ENCODE peak calls at places on chromosomes 4 and X, in ten cellular contexts. One of them, this sample, is unnamed.

GRCh38 chr4:30616943-30617646 is 103.1 kb upstream of the PCDH7 start:
- DNase-seq in heart left ventricle: no peak
- DNase-seq in endothelial cell of umbilical vein: no peak
- DNase-seq in HCT116: no peak
- DNase-seq in tibial nerve: no peak
- DNase-seq in uterus: no peak
- DNase-seq in body of pancreas: no peak
- DNase-seq in breast epithelium: no peak
- DNase-seq in NB4: no peak
- DNase-seq in transverse colon: no peak
- DNase-seq in this sample: no peak

GRCh38 chrX:21933077-21933476 is 7.4 kb upstream of the SMS start:
- DNase-seq in endothelial cell of umbilical vein: no peak
- DNase-seq in transverse colon: no peak
- DNase-seq in NB4: no peak
- DNase-seq in heart left ventricle: no peak
- DNase-seq in tibial nerve: no peak
- DNase-seq in uterus: no peak
- DNase-seq in body of pancreas: no peak
- DNase-seq in breast epithelium: no peak
- DNase-seq in HCT116: no peak
- DNase-seq in this sample: no peak

GRCh38 chr4:140156529-140157171 is 2.7 kb upstream of the MAML3 start:
- DNase-seq in uterus: no peak
- DNase-seq in endothelial cell of umbilical vein: no peak
- DNase-seq in breast epithelium: no peak
- DNase-seq in tibial nerve: no peak
- DNase-seq in NB4: peak
- DNase-seq in HCT116: no peak
- DNase-seq in transverse colon: no peak
- DNase-seq in body of pancreas: no peak
- DNase-seq in heart left ventricle: no peak
- DNase-seq in this sample: no peak

GRCh38 chrX:24398766-24399165 is 38.3 kb downstream of the SUPT20HL1 start:
- DNase-seq in body of pancreas: no peak
- DNase-seq in transverse colon: no peak
- DNase-seq in uterus: no peak
- DNase-seq in HCT116: no peak
- DNase-seq in tibial nerve: no peak
- DNase-seq in NB4: no peak
- DNase-seq in breast epithelium: no peak
- DNase-seq in endothelial cell of umbilical vein: no peak
- DNase-seq in heart left ventricle: no peak
- DNase-seq in this sample: no peak

GRCh38 chr4:81648576-81649272 is 177.0 kb upstream of the RASGEF1B start:
- DNase-seq in uterus: no peak
- DNase-seq in transverse colon: peak
- DNase-seq in heart left ventricle: no peak
- DNase-seq in tibial nerve: no peak
- DNase-seq in endothelial cell of umbilical vein: no peak
- DNase-seq in breast epithelium: no peak
- DNase-seq in body of pancreas: no peak
- DNase-seq in HCT116: no peak
- DNase-seq in NB4: no peak
- DNase-seq in this sample: no peak

GRCh38 chrX:118528089-118528753 is 32.6 kb downstream of the DOCK11 start:
- DNase-seq in transverse colon: peak
- DNase-seq in body of pancreas: no peak
- DNase-seq in endothelial cell of umbilical vein: no peak
- DNase-seq in tibial nerve: no peak
- DNase-seq in uterus: no peak
- DNase-seq in HCT116: no peak
- DNase-seq in heart left ventricle: no peak
- DNase-seq in breast epithelium: no peak
- DNase-seq in NB4: peak
- DNase-seq in this sample: no peak

GRCh38 chr4:147924604-147925412 is 192.9 kb downstream of the ARHGAP10 start:
- DNase-seq in HCT116: no peak
- DNase-seq in breast epithelium: no peak
- DNase-seq in uterus: no peak
- DNase-seq in endothelial cell of umbilical vein: peak
- DNase-seq in body of pancreas: peak
- DNase-seq in transverse colon: peak
- DNase-seq in NB4: peak
- DNase-seq in heart left ventricle: no peak
- DNase-seq in tibial nerve: no peak
- DNase-seq in this sample: no peak

GRCh38 chr4:172357006-172357405 is 543.8 kb downstream of the GALNTL6 start:
- DNase-seq in transverse colon: no peak
- DNase-seq in tibial nerve: no peak
- DNase-seq in breast epithelium: no peak
- DNase-seq in uterus: no peak
- DNase-seq in endothelial cell of umbilical vein: no peak
- DNase-seq in NB4: no peak
- DNase-seq in heart left ventricle: no peak
- DNase-seq in HCT116: no peak
- DNase-seq in body of pancreas: no peak
- DNase-seq in this sample: no peak

GRCh38 chr4:168560184-168560834 is 63.5 kb downstream of the PALLD start:
- DNase-seq in NB4: no peak
- DNase-seq in endothelial cell of umbilical vein: peak
- DNase-seq in uterus: no peak
- DNase-seq in HCT116: no peak
- DNase-seq in body of pancreas: peak
- DNase-seq in tibial nerve: no peak
- DNase-seq in breast epithelium: peak
- DNase-seq in heart left ventricle: no peak
- DNase-seq in transverse colon: no peak
- DNase-seq in this sample: no peak

GRCh38 chrX:120380699-120381098 is 18.8 kb downstream of the ATP1B4 start:
- DNase-seq in body of pancreas: peak
- DNase-seq in uterus: no peak
- DNase-seq in transverse colon: no peak
- DNase-seq in breast epithelium: no peak
- DNase-seq in NB4: peak
- DNase-seq in heart left ventricle: no peak
- DNase-seq in endothelial cell of umbilical vein: peak
- DNase-seq in HCT116: peak
- DNase-seq in tibial nerve: no peak
- DNase-seq in this sample: no peak

GRCh38 chrX:21847342-21847741 is 7.9 kb downstream of the MBTPS2 start:
- DNase-seq in body of pancreas: no peak
- DNase-seq in transverse colon: no peak
- DNase-seq in endothelial cell of umbilical vein: no peak
- DNase-seq in uterus: no peak
- DNase-seq in HCT116: no peak
- DNase-seq in NB4: no peak
- DNase-seq in tibial nerve: no peak
- DNase-seq in heart left ventricle: no peak
- DNase-seq in breast epithelium: no peak
- DNase-seq in this sample: no peak

GRCh38 chr4:38275331-38275821 is 315.2 kb downstream of the PTTG2 start:
- DNase-seq in endothelial cell of umbilical vein: no peak
- DNase-seq in uterus: no peak
- DNase-seq in heart left ventricle: no peak
- DNase-seq in breast epithelium: no peak
- DNase-seq in HCT116: peak
- DNase-seq in tibial nerve: no peak
- DNase-seq in body of pancreas: no peak
- DNase-seq in NB4: peak
- DNase-seq in transverse colon: no peak
- DNase-seq in this sample: no peak
- TF ChIP-seq POLR2A in endothelial cell of umbilical vein: no peak
- TF ChIP-seq POLR2A in uterus: no peak
- TF ChIP-seq POLR2A in heart left ventricle: no peak
- TF ChIP-seq POLR2A in breast epithelium: no peak
- TF ChIP-seq POLR2A in HCT116: no peak
- TF ChIP-seq POLR2A in tibial nerve: no peak
- TF ChIP-seq POLR2A in body of pancreas: no peak
- TF ChIP-seq POLR2A in NB4: no peak
- TF ChIP-seq POLR2A in transverse colon: no peak
- TF ChIP-seq POLR2A in this sample: no peak

GRCh38 chr4:184280591-184281071 is 63.0 kb upstream of the ENPP6 start:
- DNase-seq in endothelial cell of umbilical vein: no peak
- DNase-seq in uterus: no peak
- DNase-seq in heart left ventricle: no peak
- DNase-seq in transverse colon: peak
- DNase-seq in body of pancreas: no peak
- DNase-seq in breast epithelium: no peak
- DNase-seq in NB4: no peak
- DNase-seq in HCT116: no peak
- DNase-seq in tibial nerve: no peak
- DNase-seq in this sample: no peak
- TF ChIP-seq POLR2A in endothelial cell of umbilical vein: no peak
- TF ChIP-seq POLR2A in uterus: no peak
- TF ChIP-seq POLR2A in heart left ventricle: no peak
- TF ChIP-seq POLR2A in transverse colon: no peak
- TF ChIP-seq POLR2A in body of pancreas: no peak
- TF ChIP-seq POLR2A in breast epithelium: no peak
- TF ChIP-seq POLR2A in NB4: no peak
- TF ChIP-seq POLR2A in HCT116: no peak
- TF ChIP-seq POLR2A in tibial nerve: no peak
- TF ChIP-seq POLR2A in this sample: no peak

GRCh38 chr4:120082286-120082685 is 15.6 kb upstream of the MAD2L1 start:
- DNase-seq in tibial nerve: no peak
- DNase-seq in uterus: no peak
- DNase-seq in body of pancreas: no peak
- DNase-seq in heart left ventricle: no peak
- DNase-seq in HCT116: no peak
- DNase-seq in breast epithelium: no peak
- DNase-seq in NB4: no peak
- DNase-seq in transverse colon: no peak
- DNase-seq in endothelial cell of umbilical vein: no peak
- DNase-seq in this sample: no peak

GRCh38 chr4:120085705-120086104 is 19.1 kb upstream of the MAD2L1 start:
- DNase-seq in breast epithelium: no peak
- DNase-seq in heart left ventricle: no peak
- DNase-seq in endothelial cell of umbilical vein: no peak
- DNase-seq in body of pancreas: no peak
- DNase-seq in NB4: no peak
- DNase-seq in HCT116: no peak
- DNase-seq in transverse colon: no peak
- DNase-seq in uterus: no peak
- DNase-seq in tibial nerve: no peak
- DNase-seq in this sample: no peak

GRCh38 chr4:120080533-120080932 is 13.9 kb upstream of the MAD2L1 start:
- DNase-seq in body of pancreas: no peak
- DNase-seq in NB4: no peak
- DNase-seq in uterus: no peak
- DNase-seq in tibial nerve: no peak
- DNase-seq in heart left ventricle: no peak
- DNase-seq in endothelial cell of umbilical vein: peak
- DNase-seq in HCT116: no peak
- DNase-seq in transverse colon: no peak
- DNase-seq in breast epithelium: no peak
- DNase-seq in this sample: no peak

GRCh38 chr4:120083152-120083551 is 16.5 kb upstream of the MAD2L1 start:
- DNase-seq in NB4: no peak
- DNase-seq in uterus: no peak
- DNase-seq in HCT116: no peak
- DNase-seq in endothelial cell of umbilical vein: no peak
- DNase-seq in heart left ventricle: no peak
- DNase-seq in breast epithelium: no peak
- DNase-seq in transverse colon: no peak
- DNase-seq in body of pancreas: no peak
- DNase-seq in tibial nerve: no peak
- DNase-seq in this sample: no peak

GRCh38 chr4:120084327-120084726 is 17.7 kb upstream of the MAD2L1 start:
- DNase-seq in body of pancreas: no peak
- DNase-seq in endothelial cell of umbilical vein: no peak
- DNase-seq in HCT116: no peak
- DNase-seq in breast epithelium: no peak
- DNase-seq in uterus: no peak
- DNase-seq in transverse colon: no peak
- DNase-seq in NB4: no peak
- DNase-seq in heart left ventricle: no peak
- DNase-seq in tibial nerve: no peak
- DNase-seq in this sample: no peak
- TF ChIP-seq POLR2A in body of pancreas: no peak
- TF ChIP-seq POLR2A in endothelial cell of umbilical vein: no peak
- TF ChIP-seq POLR2A in HCT116: no peak
- TF ChIP-seq POLR2A in breast epithelium: no peak
- TF ChIP-seq POLR2A in uterus: no peak
- TF ChIP-seq POLR2A in transverse colon: no peak
- TF ChIP-seq POLR2A in NB4: no peak
- TF ChIP-seq POLR2A in heart left ventricle: no peak
- TF ChIP-seq POLR2A in tibial nerve: no peak
- TF ChIP-seq POLR2A in this sample: no peak

GRCh38 chr4:108649863-108650211 is 562 bp upstream of the OSTC start:
- DNase-seq in transverse colon: no peak
- DNase-seq in endothelial cell of umbilical vein: no peak
- DNase-seq in body of pancreas: no peak
- DNase-seq in uterus: no peak
- DNase-seq in heart left ventricle: no peak
- DNase-seq in HCT116: no peak
- DNase-seq in breast epithelium: no peak
- DNase-seq in NB4: no peak
- DNase-seq in tibial nerve: no peak
- DNase-seq in this sample: no peak

GRCh38 chr4:108650212-108651067 is at the start of gene OSTC:
- DNase-seq in tibial nerve: peak
- DNase-seq in heart left ventricle: peak
- DNase-seq in uterus: peak
- DNase-seq in NB4: peak
- DNase-seq in HCT116: peak
- DNase-seq in body of pancreas: peak
- DNase-seq in transverse colon: peak
- DNase-seq in breast epithelium: peak
- DNase-seq in endothelial cell of umbilical vein: peak
- DNase-seq in this sample: peak

GRCh38 chr4:108646706-108647105 is 3.7 kb upstream of the OSTC start:
- DNase-seq in body of pancreas: no peak
- DNase-seq in endothelial cell of umbilical vein: no peak
- DNase-seq in breast epithelium: no peak
- DNase-seq in NB4: no peak
- DNase-seq in HCT116: no peak
- DNase-seq in tibial nerve: no peak
- DNase-seq in transverse colon: no peak
- DNase-seq in heart left ventricle: no peak
- DNase-seq in uterus: no peak
- DNase-seq in this sample: no peak

DNA sequence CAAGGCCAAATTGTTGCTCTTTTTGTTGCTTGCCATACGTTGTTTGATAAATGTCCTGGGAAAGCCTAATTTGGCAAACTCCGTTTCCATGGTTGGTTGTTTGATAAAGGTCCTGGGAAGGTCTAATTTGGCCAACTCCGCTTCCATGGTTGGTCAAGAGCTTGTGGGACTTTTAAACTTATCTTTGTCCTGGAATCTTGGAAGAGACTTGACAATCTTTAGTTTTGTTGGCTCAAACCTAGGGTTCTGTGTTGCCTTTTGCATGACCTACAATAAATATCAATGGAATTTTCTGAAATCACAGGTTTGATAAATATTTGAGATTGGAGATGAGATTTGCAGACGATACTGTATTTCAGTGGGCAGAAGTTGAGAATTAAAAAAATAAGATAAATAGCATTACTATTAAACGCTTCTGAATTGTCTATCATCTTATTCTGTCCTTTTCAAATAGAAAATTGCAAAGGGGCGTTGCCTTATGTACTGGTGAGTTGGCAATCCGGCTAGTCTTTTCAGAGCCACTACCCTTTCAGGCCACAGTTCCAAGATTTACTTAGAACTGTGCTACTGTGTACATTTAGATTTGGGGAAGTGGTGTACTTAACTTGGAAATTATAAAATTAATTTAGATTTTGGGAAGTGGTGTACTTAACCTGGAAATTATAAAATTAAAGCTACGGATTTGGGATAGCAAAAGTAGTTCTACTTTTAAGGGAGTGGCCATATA is 832 bp downstream of the OSTC start:
- DNase-seq in body of pancreas: peak
- DNase-seq in transverse colon: no peak
- DNase-seq in HCT116: no peak
- DNase-seq in NB4: peak
- DNase-seq in uterus: no peak
- DNase-seq in breast epithelium: no peak
- DNase-seq in tibial nerve: no peak
- DNase-seq in heart left ventricle: no peak
- DNase-seq in endothelial cell of umbilical vein: peak
- DNase-seq in this sample: no peak
- TF ChIP-seq POLR2A in body of pancreas: no peak
- TF ChIP-seq POLR2A in transverse colon: no peak
- TF ChIP-seq POLR2A in HCT116: no peak
- TF ChIP-seq POLR2A in NB4: no peak
- TF ChIP-seq POLR2A in uterus: no peak
- TF ChIP-seq POLR2A in breast epithelium: no peak
- TF ChIP-seq POLR2A in tibial nerve: no peak
- TF ChIP-seq POLR2A in heart left ventricle: no peak
- TF ChIP-seq POLR2A in endothelial cell of umbilical vein: no peak
- TF ChIP-seq POLR2A in this sample: no peak

This sample was measured in H54.